ENCODE peak calls at places on chromosomes 2 and 18, in five cellular contexts. One of them, this sample, is unnamed.
A peak's percentile ranks its signal among the peaks of the same experiment; 100 is the strongest.

GRCh38 chr2:17208511-17208910 is 309.7 kb downstream of the RAD51AP2 start:
- DNase-seq in HepG2: peak; percentile 58
- DNase-seq in SK-N-SH: no peak
- DNase-seq in K562: no peak
- DNase-seq in GM12878: no peak
- DNase-seq in this sample: no peak

GRCh38 chr18:7370812-7371211 is 139.9 kb downstream of the LRRC30 start:
- DNase-seq in HepG2: no peak
- DNase-seq in SK-N-SH: no peak
- DNase-seq in K562: no peak
- DNase-seq in GM12878: no peak
- DNase-seq in this sample: no peak

GRCh38 chr2:201523506-201523905 is 72.0 kb downstream of the STRADB start:
- DNase-seq in HepG2: no peak
- DNase-seq in SK-N-SH: no peak
- DNase-seq in K562: no peak
- DNase-seq in GM12878: no peak
- DNase-seq in this sample: no peak

GRCh38 chr2:9692392-9693137 is 61.8 kb upstream of the YWHAQ start:
- DNase-seq in HepG2: no peak
- DNase-seq in SK-N-SH: peak; percentile 14
- DNase-seq in K562: no peak
- DNase-seq in GM12878: no peak
- DNase-seq in this sample: no peak

GRCh38 chr2:197803033-197803444 is 1.4 kb upstream of the PLCL1 start:
- DNase-seq in HepG2: peak; percentile 51
- DNase-seq in SK-N-SH: peak; percentile 66
- DNase-seq in K562: peak; percentile 69
- DNase-seq in GM12878: peak; percentile 23
- DNase-seq in this sample: peak; percentile 45

GRCh38 chr2:47798628-47799027 is 15.7 kb downstream of the MSH6 start:
- DNase-seq in HepG2: no peak
- DNase-seq in SK-N-SH: no peak
- DNase-seq in K562: no peak
- DNase-seq in GM12878: no peak
- DNase-seq in this sample: no peak

GRCh38 chr2:128268611-128269357 is 49.9 kb downstream of the HS6ST1 start:
- DNase-seq in HepG2: no peak
- DNase-seq in SK-N-SH: peak; percentile 20
- DNase-seq in K562: no peak
- DNase-seq in GM12878: no peak
- DNase-seq in this sample: no peak

GRCh38 chr2:96913398-96914202 is 43.7 kb upstream of the SEMA4C start:
- DNase-seq in HepG2: peak; percentile 36
- DNase-seq in SK-N-SH: no peak
- DNase-seq in K562: no peak
- DNase-seq in GM12878: no peak
- DNase-seq in this sample: no peak

GRCh38 chr2:190343500-190344274 is at the start of gene INPP1:
- DNase-seq in HepG2: no peak
- DNase-seq in SK-N-SH: peak; percentile 87
- DNase-seq in K562: no peak
- DNase-seq in GM12878: no peak
- DNase-seq in this sample: no peak

GRCh38 chr18:60534539-60534938 is 162.0 kb upstream of the MC4R start:
- DNase-seq in HepG2: no peak
- DNase-seq in SK-N-SH: no peak
- DNase-seq in K562: no peak
- DNase-seq in GM12878: no peak
- DNase-seq in this sample: no peak

GRCh38 chr2:130353291-130354134 is 2.3 kb upstream of the PTPN18 start:
- DNase-seq in HepG2: no peak
- DNase-seq in SK-N-SH: no peak
- DNase-seq in K562: no peak
- DNase-seq in GM12878: no peak
- DNase-seq in this sample: no peak

GRCh38 chr18:11040823-11041712 is 108.3 kb downstream of the PIEZO2 start:
- DNase-seq in HepG2: peak; percentile 94
- DNase-seq in SK-N-SH: peak; percentile 48
- DNase-seq in K562: peak; percentile 47
- DNase-seq in GM12878: no peak
- DNase-seq in this sample: peak; percentile 22

GRCh38 chr2:36889782-36890181 is 76.6 kb downstream of the STRN start:
- DNase-seq in HepG2: peak; percentile 35
- DNase-seq in SK-N-SH: no peak
- DNase-seq in K562: peak; percentile 4
- DNase-seq in GM12878: no peak
- DNase-seq in this sample: peak; percentile 36

GRCh38 chr18:24189007-24189528 is 50.2 kb downstream of the CABYR start:
- DNase-seq in HepG2: no peak
- DNase-seq in SK-N-SH: no peak
- DNase-seq in K562: no peak
- DNase-seq in GM12878: peak; percentile 50
- DNase-seq in this sample: no peak

GRCh38 chr18:55856191-55856590 is 268.2 kb upstream of the TCF4 start:
- DNase-seq in HepG2: no peak
- DNase-seq in SK-N-SH: no peak
- DNase-seq in K562: no peak
- DNase-seq in GM12878: no peak
- DNase-seq in this sample: no peak

GRCh38 chr2:202194418-202194817 is 44.0 kb downstream of the SUMO1 start:
- DNase-seq in HepG2: no peak
- DNase-seq in SK-N-SH: no peak
- DNase-seq in K562: no peak
- DNase-seq in GM12878: no peak
- DNase-seq in this sample: no peak

GRCh38 chr18:3612315-3612714 is 162.3 kb downstream of the TGIF1 start:
- DNase-seq in HepG2: no peak
- DNase-seq in SK-N-SH: no peak
- DNase-seq in K562: no peak
- DNase-seq in GM12878: no peak
- DNase-seq in this sample: no peak

GRCh38 chr2:235506291-235506996 is 12.6 kb downstream of the AGAP1 start:
- DNase-seq in HepG2: no peak
- DNase-seq in SK-N-SH: no peak
- DNase-seq in K562: no peak
- DNase-seq in GM12878: no peak
- DNase-seq in this sample: no peak

GRCh38 chr18:46331316-46331715 is 227.1 kb downstream of the HAUS1 start:
- DNase-seq in HepG2: peak; percentile 15
- DNase-seq in SK-N-SH: no peak
- DNase-seq in K562: no peak
- DNase-seq in GM12878: no peak
- DNase-seq in this sample: no peak

GRCh38 chr2:227506456-227506855 is 34.5 kb downstream of the AGFG1 start:
- DNase-seq in HepG2: no peak
- DNase-seq in SK-N-SH: no peak
- DNase-seq in K562: no peak
- DNase-seq in GM12878: no peak
- DNase-seq in this sample: no peak

GRCh38 chr2:193103064-193103463 is 908.3 kb upstream of the TMEFF2 start:
- DNase-seq in HepG2: peak; percentile 2
- DNase-seq in SK-N-SH: no peak
- DNase-seq in K562: no peak
- DNase-seq in GM12878: no peak
- DNase-seq in this sample: no peak

GRCh38 chr2:187319441-187320108 is 128.5 kb downstream of the CALCRL start:
- DNase-seq in HepG2: no peak
- DNase-seq in SK-N-SH: no peak
- DNase-seq in K562: no peak
- DNase-seq in GM12878: no peak
- DNase-seq in this sample: no peak

GRCh38 chr2:76478636-76479035 is 767.9 kb upstream of the GCFC2 start:
- DNase-seq in HepG2: no peak
- DNase-seq in SK-N-SH: no peak
- DNase-seq in K562: no peak
- DNase-seq in GM12878: no peak
- DNase-seq in this sample: no peak

GRCh38 chr2:100427627-100428258 is 10.3 kb upstream of the CHST10 start:
- DNase-seq in HepG2: peak; percentile 24
- DNase-seq in SK-N-SH: peak; percentile 61
- DNase-seq in K562: peak; percentile 71
- DNase-seq in GM12878: no peak
- DNase-seq in this sample: peak; percentile 49

GRCh38 chr18:3645384-3646156 is 195.6 kb downstream of the TGIF1 start:
- DNase-seq in HepG2: no peak
- DNase-seq in SK-N-SH: no peak
- DNase-seq in K562: no peak
- DNase-seq in GM12878: no peak
- DNase-seq in this sample: no peak

GRCh38 chr2:174615951-174616436 is 18.4 kb upstream of the WIPF1 start:
- DNase-seq in HepG2: no peak
- DNase-seq in SK-N-SH: no peak
- DNase-seq in K562: no peak
- DNase-seq in GM12878: no peak
- DNase-seq in this sample: no peak

GRCh38 chr2:171490577-171490976 is 31.7 kb upstream of the CYBRD1 start:
- DNase-seq in HepG2: no peak
- DNase-seq in SK-N-SH: no peak
- DNase-seq in K562: no peak
- DNase-seq in GM12878: no peak
- DNase-seq in this sample: no peak

GRCh38 chr2:207253946-207254345 is 88.2 kb upstream of the KLF7 start:
- DNase-seq in HepG2: no peak
- DNase-seq in SK-N-SH: no peak
- DNase-seq in K562: no peak
- DNase-seq in GM12878: no peak
- DNase-seq in this sample: no peak

GRCh38 chr2:23599691-23600090 is 214.7 kb downstream of the KLHL29 start:
- DNase-seq in HepG2: no peak
- DNase-seq in SK-N-SH: no peak
- DNase-seq in K562: no peak
- DNase-seq in GM12878: no peak
- DNase-seq in this sample: no peak

GRCh38 chr2:231181848-231182247 is 16.6 kb upstream of the ARMC9 start:
- DNase-seq in HepG2: peak; percentile 78
- DNase-seq in SK-N-SH: no peak
- DNase-seq in K562: peak; percentile 55
- DNase-seq in GM12878: peak; percentile 52
- DNase-seq in this sample: no peak

GRCh38 chr2:163778045-163778753 is 42.4 kb upstream of the FIGN start:
- DNase-seq in HepG2: no peak
- DNase-seq in SK-N-SH: no peak
- DNase-seq in K562: no peak
- DNase-seq in GM12878: no peak
- DNase-seq in this sample: peak; percentile 15

GRCh38 chr18:28963481-28963880 is 786.6 kb upstream of the CDH2 start:
- DNase-seq in HepG2: no peak
- DNase-seq in SK-N-SH: no peak
- DNase-seq in K562: no peak
- DNase-seq in GM12878: no peak
- DNase-seq in this sample: no peak

DNA sequence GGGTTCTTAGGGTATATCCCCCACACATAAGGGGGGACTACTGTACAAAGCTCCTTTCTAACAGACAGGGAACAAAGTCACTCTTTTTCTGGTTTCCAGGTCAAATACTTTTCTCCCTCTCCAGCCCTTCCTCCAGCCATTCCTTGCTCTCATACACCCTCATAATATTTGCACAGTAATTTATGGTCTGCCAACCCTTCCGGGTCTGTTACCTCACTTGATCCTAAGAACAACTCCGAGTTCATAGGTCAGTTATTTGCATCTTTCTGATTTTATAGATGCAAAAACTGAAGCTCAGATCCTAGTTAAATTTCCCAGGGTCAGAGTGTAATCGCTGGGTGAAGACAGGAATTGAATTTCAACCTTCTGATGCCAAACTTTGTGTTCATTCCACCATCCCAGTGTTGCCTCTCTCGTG is 14.8 kb upstream of the MATN3 start:
- DNase-seq in HepG2: peak; percentile 90
- DNase-seq in SK-N-SH: no peak
- DNase-seq in K562: no peak
- DNase-seq in GM12878: no peak
- DNase-seq in this sample: no peak
- TF ChIP-seq ZBTB33 in HepG2: no peak
- TF ChIP-seq ZBTB33 in SK-N-SH: no peak
- TF ChIP-seq ZBTB33 in K562: no peak
- TF ChIP-seq ZBTB33 in GM12878: no peak
- TF ChIP-seq ZBTB33 in this sample: no peak

DNA sequence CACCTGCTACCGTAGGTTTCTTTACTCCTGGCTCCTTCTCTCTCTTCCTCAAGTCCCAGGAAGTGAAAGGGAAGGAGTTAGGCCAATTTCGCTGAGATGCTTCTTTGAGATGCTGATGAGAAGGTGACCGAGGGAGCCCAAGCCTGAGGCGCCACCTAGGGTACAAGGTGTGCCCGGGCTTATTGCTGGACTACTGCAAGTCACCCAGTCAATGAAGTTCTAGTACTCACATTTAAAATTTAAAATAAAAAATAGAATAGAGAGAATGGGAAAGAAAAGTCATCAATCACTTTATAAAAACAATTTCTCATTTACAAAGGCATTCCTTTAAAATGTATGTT is 45.3 kb downstream of the ACAA2 start:
- DNase-seq in HepG2: peak; percentile 18
- DNase-seq in SK-N-SH: no peak
- DNase-seq in K562: peak; percentile 43
- DNase-seq in GM12878: no peak
- DNase-seq in this sample: peak; percentile 62
- TF ChIP-seq CTCF in HepG2: peak; percentile 73
- TF ChIP-seq CTCF in SK-N-SH: peak; percentile 76
- TF ChIP-seq CTCF in K562: peak; percentile 56
- TF ChIP-seq CTCF in GM12878: peak; percentile 44
- TF ChIP-seq CTCF in this sample: peak; percentile 83

DNA sequence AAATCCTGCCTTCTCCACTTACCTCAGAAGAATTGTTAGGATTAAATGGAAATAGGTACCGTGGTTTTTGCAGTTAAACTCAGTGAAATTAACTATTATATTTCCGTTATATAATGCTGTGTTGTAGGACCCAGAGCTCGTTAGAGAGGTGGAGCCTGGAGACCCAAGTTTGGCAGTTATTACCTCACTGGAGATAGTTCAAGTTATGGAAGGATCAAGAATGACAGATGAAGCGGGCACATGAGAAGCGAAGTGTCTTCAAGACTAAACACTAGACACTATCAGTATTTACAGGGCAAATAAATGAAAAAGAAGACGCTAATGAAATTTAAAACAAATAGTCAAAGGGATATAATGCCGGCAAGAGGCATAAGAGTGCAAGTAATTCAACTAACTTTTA is 861 bp downstream of the CWC22 start:
- DNase-seq in HepG2: no peak
- DNase-seq in SK-N-SH: peak; percentile 9
- DNase-seq in K562: peak; percentile 40
- DNase-seq in GM12878: no peak
- DNase-seq in this sample: no peak
- TF ChIP-seq ZBTB33 in HepG2: no peak
- TF ChIP-seq ZBTB33 in SK-N-SH: no peak
- TF ChIP-seq ZBTB33 in K562: no peak
- TF ChIP-seq ZBTB33 in GM12878: no peak
- TF ChIP-seq ZBTB33 in this sample: no peak

DNA sequence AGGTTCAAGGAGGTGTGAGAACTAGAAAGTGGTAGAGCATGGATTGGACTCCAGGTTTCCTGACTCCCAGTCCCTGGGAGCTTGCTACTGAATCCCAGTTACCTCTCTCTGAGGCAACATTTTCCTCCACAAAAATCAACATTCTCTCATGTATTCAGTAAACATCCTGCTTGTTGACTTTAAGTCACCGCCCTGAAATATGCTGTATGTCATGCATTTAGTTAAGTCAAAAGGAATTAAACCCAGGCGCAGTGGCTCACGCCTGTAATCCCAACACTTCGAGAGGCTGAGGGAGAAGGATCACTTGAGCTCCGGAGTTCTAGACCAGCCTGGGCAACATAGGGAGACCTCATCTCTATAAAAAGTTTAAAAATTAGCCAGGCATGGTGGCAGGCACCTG is 3.8 kb downstream of the MATN3 start:
- DNase-seq in HepG2: peak; percentile 91
- DNase-seq in SK-N-SH: no peak
- DNase-seq in K562: no peak
- DNase-seq in GM12878: no peak
- DNase-seq in this sample: no peak
- TF ChIP-seq CTCF in HepG2: no peak
- TF ChIP-seq CTCF in SK-N-SH: no peak
- TF ChIP-seq CTCF in K562: no peak
- TF ChIP-seq CTCF in GM12878: no peak
- TF ChIP-seq CTCF in this sample: no peak

This sample was measured in HCT116.